ENCODE peak calls at places on chromosome X, in four cellular contexts. M, J, R and C are unnamed samples.

GRCh38 chrX:41452972-41453371 is 5.8 kb downstream of the NYX start:
- DNase-seq in R (no peak), M (no peak), J (no peak), C (no peak)

GRCh38 chrX:134174273-134174660 is 62.7 kb upstream of the CCDC160 start:
- DNase-seq in J (no peak), R (no peak), M (no peak), C (no peak)

GRCh38 chrX:68901512-68901911 is 72.7 kb downstream of the EFNB1 start:
- DNase-seq in J (no peak), M (no peak), R (no peak), C (no peak)

GRCh38 chrX:56000169-56000568 is 232.0 kb upstream of the KLF8 start:
- DNase-seq in M (no peak), J (no peak), R (no peak), C (no peak)

GRCh38 chrX:40146471-40147398 is 49.0 kb upstream of the BCOR start:
- DNase-seq in R (no peak), M (peak), J (peak), C (no peak)

GRCh38 chrX:9339603-9340569 is 125.0 kb upstream of the TBL1X start:
- DNase-seq in J (no peak), R (peak), M (peak), C (peak)

GRCh38 chrX:113522814-113523213 is 682.2 kb upstream of the AMOT start:
- DNase-seq in R (no peak), J (no peak), M (no peak), C (no peak)

GRCh38 chrX:1153940-1154339 is 58.5 kb downstream of the CRLF2 start:
- DNase-seq in J (no peak), R (no peak), M (no peak), C (no peak)

GRCh38 chrX:136475236-136475635 is 12.5 kb upstream of the BRS3 start:
- DNase-seq in M (no peak), J (no peak), R (no peak), C (no peak)

GRCh38 chrX:50876551-50876950 is 34.0 kb upstream of the BMP15 start:
- DNase-seq in M (no peak), R (no peak), J (no peak), C (no peak)

GRCh38 chrX:65920620-65921019 is 119.3 kb downstream of the VSIG4 start:
- DNase-seq in J (no peak), R (no peak), M (no peak), C (no peak)
- H3K27ac ChIP-seq in J (no peak), R (no peak), M (no peak), C (no peak)

DNA sequence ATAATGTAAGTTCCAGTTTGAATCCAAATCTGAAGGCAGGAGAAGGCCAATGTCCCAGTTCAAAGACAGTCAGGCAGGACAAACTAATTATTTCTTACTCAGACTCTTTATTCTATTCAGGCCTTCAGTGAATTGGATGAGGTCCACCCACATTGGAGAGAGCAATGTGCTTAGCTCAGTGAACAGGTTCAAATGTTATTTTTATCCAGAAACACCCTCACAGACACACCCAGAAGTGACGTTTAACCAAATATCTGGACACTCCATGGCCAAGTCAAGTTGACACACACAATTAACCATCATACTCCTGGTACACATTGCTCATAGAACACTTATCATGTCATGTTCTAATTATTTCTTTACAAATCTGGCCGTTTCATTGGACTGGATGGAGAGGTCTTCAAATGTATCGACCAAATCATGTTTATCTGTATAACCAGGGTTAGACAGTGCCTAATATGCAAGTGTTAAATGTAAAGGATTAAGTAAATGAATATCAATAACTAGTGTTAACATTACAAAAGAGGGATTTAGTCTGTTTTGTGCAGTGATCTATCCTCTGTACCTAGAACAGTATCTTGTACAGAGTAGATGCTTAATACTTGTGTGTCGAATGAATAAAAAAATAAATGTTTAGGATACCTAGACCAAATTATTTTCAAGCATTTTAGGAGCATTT is 27.1 kb upstream of the XK start:
- DNase-seq in R (no peak), M (no peak), J (no peak), C (no peak)
- H3K27ac ChIP-seq in R (no peak), M (no peak), J (no peak), C (no peak)

GRCh38 chrX:71095971-71096701 is 485 bp downstream of the FOXO4 start:
- DNase-seq in M (no peak), R (no peak), J (peak), C (no peak)
- H3K27ac ChIP-seq in M (peak), R (peak), J (peak), C (peak)

DNA sequence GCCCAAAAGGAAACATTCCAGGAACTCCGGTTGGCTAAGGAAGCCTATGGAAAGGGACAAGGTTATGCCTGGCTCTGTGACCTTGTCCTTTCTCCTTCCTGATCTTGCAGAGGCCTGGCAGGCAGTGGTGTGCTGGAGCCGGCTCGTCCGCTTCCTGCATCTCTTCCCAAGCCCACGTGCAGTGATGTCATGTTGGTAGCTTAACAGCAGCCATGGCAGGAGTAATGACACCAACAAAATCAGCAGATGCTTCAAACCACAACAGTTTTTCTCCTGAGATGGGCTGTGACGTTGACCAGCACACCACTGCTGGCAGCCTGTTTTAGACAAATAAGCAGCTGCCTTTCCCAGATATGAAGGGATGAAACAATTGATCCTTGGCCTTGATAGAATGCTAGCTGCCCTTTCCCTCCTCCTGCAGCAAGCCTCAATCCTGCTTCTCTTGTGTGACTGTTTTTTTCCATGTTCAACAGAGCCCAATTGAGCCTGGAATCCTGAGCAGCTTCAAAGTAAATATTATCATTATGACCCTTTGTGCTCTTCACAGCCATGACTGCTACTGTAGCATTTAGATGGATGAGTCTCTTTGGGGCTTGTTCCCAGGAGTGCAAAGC is 23.4 kb downstream of the SEPTIN6 start:
- DNase-seq in R (peak), M (no peak), J (no peak), C (no peak)
- H3K27ac ChIP-seq in R (no peak), M (no peak), J (no peak), C (no peak)

DNA sequence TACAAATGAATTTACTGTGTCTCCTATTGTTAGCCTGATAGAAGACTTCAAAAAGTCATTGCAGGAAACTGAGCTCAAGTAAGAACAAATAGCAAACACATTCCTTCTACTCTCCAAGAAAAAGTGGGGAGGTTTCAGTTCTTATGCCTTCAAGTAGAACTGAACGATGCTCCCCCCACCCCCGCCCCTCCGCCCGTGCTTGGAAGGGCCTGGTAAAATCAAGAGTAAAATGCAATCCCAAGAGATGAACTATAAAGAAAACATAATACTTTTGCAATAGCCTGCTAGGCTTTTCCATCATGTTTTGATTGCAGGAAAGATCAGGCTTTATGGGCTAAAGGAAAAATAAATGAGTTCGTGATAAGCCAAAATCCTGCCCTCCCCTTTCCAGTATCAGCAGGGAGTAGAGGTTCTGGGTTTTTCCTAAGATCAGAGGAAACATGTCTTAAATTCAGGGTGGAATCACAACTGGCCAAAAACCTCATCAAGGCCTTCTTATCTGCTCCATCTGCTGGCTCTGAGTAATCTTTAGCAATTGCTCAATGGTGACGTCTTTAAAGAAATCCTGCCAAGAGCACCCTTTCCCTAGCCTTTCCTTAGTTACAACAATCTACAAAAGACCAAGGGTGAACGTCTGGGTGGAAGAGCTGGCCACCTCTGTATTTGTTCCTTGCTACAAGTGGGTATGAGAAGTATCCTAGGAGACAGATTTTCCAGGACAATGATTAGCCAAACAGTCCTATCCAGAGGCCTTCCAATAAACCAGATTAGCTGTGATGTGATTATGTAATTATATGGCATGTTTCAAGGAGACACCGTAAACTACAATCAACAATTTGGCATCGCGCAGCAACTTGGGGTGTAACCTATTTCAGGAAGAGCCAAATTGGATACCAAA is 66.3 kb upstream of the FAM9C start:
- DNase-seq in R (peak), J (peak), M (peak), C (no peak)
- H3K27ac ChIP-seq in R (peak), J (peak), M (peak), C (peak)

DNA sequence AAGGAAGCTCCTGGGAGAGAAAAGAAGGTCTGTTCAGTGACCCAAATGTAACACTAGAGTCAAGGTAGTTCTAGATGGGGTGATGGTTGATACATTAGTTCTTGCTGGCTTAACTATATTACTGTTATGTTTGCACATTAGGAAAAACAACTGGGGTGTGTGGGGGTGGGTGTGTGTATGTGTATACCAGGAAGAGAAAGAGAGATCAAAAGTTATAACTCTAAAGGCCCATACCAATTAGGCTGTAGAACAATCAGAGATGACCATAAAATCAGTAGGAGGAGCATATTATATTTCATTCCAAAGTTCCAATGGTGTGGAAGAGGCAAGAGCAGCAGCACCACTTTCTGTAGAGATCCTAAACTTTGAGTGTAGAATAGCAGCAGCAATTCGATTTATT is 134.7 kb upstream of the FMR1 start:
- DNase-seq in M (no peak), J (no peak), R (no peak), C (no peak)
- H3K27ac ChIP-seq in M (no peak), J (no peak), R (no peak), C (no peak)

DNA sequence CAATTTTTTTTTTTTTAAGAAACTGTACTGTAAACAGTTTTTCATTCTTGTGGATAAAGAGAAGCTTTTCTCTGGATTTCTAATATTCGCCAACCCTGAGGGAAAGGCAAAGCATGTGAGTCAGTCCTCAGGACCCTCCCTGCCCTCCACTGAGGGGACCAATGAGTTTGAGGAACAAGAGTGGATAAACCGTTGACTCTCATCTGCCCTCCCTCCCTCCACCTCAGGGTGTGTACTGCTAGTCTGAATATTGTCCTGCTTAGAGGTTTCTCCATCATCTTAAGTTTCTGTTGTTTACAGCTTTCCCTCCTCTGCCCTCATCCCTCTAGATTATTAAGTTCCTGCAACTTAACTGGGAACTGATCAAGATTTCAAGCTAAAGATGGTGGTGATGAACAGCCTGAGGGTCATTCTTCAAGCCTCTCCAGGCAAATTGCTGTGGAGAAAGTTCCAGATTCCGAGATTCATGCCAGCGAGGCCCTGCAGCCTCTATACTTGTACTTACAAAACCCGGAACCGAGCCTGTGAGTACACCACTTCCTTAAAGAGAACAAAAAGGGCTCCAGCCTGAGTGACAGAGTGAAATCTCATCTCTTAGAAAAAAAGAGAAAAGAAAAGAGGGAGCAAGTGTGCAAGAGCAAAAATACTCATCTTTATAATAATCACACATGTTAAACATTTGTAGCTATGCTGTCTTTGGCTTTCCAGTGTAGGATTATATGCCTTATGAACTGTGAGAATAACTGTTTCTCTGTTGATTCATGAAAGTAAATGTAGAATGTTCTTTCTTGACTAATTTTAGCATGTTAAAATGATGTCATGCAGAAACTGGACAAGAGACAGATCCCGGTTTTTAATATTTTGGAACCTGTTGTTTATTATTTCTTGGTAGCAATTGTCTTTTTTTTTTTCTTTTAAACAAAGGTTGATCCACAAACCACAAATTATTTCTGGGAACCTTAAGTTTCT is 11.9 kb downstream of the CA5B start:
- DNase-seq in R (no peak), J (peak), M (no peak), C (no peak)
- H3K27ac ChIP-seq in R (no peak), J (peak), M (peak), C (peak)